ENCODE peak calls at places on chromosomes 5 and 9, in eight cellular contexts. A is germinal center; W is activated T-cell treated with anti-CD3 and anti-CD28 coated beads for 48 hours; T is EH; L is GM12891; I is CD8-positive, alpha-beta memory T cell; B is fibroblast of gingiva; O is IMR-90. X is an unnamed sample.

GRCh38 chr5:168022761-168023160 is 268.7 kb upstream of the WWC1 start:
- DNase-seq in O (no peak), W (no peak), B (no peak), A (no peak), L (no peak), I (no peak), T (no peak), X (no peak)

GRCh38 chr5:141524604-141525597 is 36.0 kb downstream of the PCDHGC5 start:
- DNase-seq in I (peak), O (peak), B (peak), L (no peak), T (peak), A (peak), W (peak), X (peak)

GRCh38 chr9:73683862-73684591 is 532.4 kb downstream of the ANXA1 start:
- DNase-seq in B (peak), O (no peak), A (no peak), I (no peak), T (peak), W (no peak), L (peak), X (peak)

GRCh38 chr5:114237766-114238165 is 124.1 kb upstream of the KCNN2 start:
- DNase-seq in A (no peak), O (peak), I (no peak), L (no peak), T (peak), W (no peak), B (no peak), X (no peak)

GRCh38 chr9:120040896-120041295 is 539.1 kb downstream of the CDK5RAP2 start:
- DNase-seq in O (no peak), A (no peak), L (no peak), B (no peak), T (no peak), I (no peak), W (no peak), X (no peak)

GRCh38 chr9:94945191-94946144 is 219.0 kb downstream of the AOPEP start:
- DNase-seq in W (no peak), L (no peak), B (peak), T (peak), I (no peak), A (no peak), O (peak), X (no peak)

GRCh38 chr5:91787718-91788117 is 404.6 kb upstream of the ARRDC3 start:
- DNase-seq in A (no peak), B (peak), L (no peak), I (no peak), T (peak), W (no peak), O (no peak), X (no peak)

GRCh38 chr5:79850316-79850822 is 140.7 kb downstream of the MTX3 start:
- DNase-seq in L (no peak), B (no peak), A (no peak), T (peak), O (no peak), I (no peak), W (no peak), X (no peak)

GRCh38 chr5:39253211-39253610 is 33.8 kb upstream of the FYB1 start:
- DNase-seq in W (no peak), L (no peak), O (peak), B (no peak), A (no peak), I (no peak), T (peak), X (no peak)

GRCh38 chr9:110444911-110445310 is 107.2 kb upstream of the TXNDC8 start:
- DNase-seq in W (no peak), B (peak), T (peak), O (peak), L (no peak), A (no peak), I (no peak), X (no peak)

GRCh38 chr5:137156175-137156574 is 343.0 kb downstream of the SPOCK1 start:
- DNase-seq in L (no peak), O (no peak), A (no peak), B (peak), T (peak), I (no peak), W (no peak), X (no peak)

GRCh38 chr5:150561192-150561512 is 53.2 kb downstream of the NDST1 start:
- DNase-seq in A (no peak), T (no peak), W (no peak), L (no peak), B (no peak), I (no peak), O (no peak), X (no peak)

GRCh38 chr5:116411101-116411571 is 163.5 kb downstream of the SEMA6A start:
- DNase-seq in L (no peak), I (no peak), O (no peak), B (no peak), T (no peak), A (no peak), W (no peak), X (no peak)

X was measured in RWPE2.